ENCODE peak calls at places on chromosomes 3 and 15, in six cellular contexts. One of them, this sample, is unnamed.

GRCh38 chr3:49671291-49672288 is 2.6 kb upstream of the APEH start:
- DNase-seq in DMS 273 treated with DMSO at 0.1 percent for 48 hours: no peak
- DNase-seq in cardiac muscle cell: peak; percentile 78
- DNase-seq in kidney glomerular epithelial cell: no peak
- DNase-seq in AG08396: peak; percentile 81
- DNase-seq in HFFc6: peak; percentile 43
- DNase-seq in this sample: peak; percentile 85

GRCh38 chr15:40150163-40150925 is 10.5 kb upstream of the BUB1B start:
- DNase-seq in cardiac muscle cell: no peak
- DNase-seq in AG08396: peak; percentile 21
- DNase-seq in HFFc6: peak; percentile 56
- DNase-seq in kidney glomerular epithelial cell: peak; percentile 61
- DNase-seq in DMS 273 treated with DMSO at 0.1 percent for 48 hours: no peak
- DNase-seq in this sample: peak; percentile 19

GRCh38 chr3:177646749-177647148 is 449.5 kb upstream of the TBL1XR1 start:
- DNase-seq in DMS 273 treated with DMSO at 0.1 percent for 48 hours: no peak
- DNase-seq in cardiac muscle cell: no peak
- DNase-seq in HFFc6: no peak
- DNase-seq in kidney glomerular epithelial cell: no peak
- DNase-seq in AG08396: no peak
- DNase-seq in this sample: no peak

GRCh38 chr15:87667643-87668042 is 588.9 kb downstream of the NTRK3 start:
- DNase-seq in kidney glomerular epithelial cell: no peak
- DNase-seq in cardiac muscle cell: no peak
- DNase-seq in AG08396: no peak
- DNase-seq in HFFc6: no peak
- DNase-seq in DMS 273 treated with DMSO at 0.1 percent for 48 hours: no peak
- DNase-seq in this sample: no peak

GRCh38 chr15:48360841-48361240 is 29.6 kb downstream of the DUT start:
- DNase-seq in cardiac muscle cell: no peak
- DNase-seq in AG08396: no peak
- DNase-seq in HFFc6: no peak
- DNase-seq in kidney glomerular epithelial cell: no peak
- DNase-seq in DMS 273 treated with DMSO at 0.1 percent for 48 hours: no peak
- DNase-seq in this sample: no peak

GRCh38 chr3:179560791-179561190 is 1.9 kb upstream of the ACTL6A start:
- DNase-seq in AG08396: no peak
- DNase-seq in cardiac muscle cell: no peak
- DNase-seq in HFFc6: no peak
- DNase-seq in kidney glomerular epithelial cell: peak; percentile 40
- DNase-seq in DMS 273 treated with DMSO at 0.1 percent for 48 hours: no peak
- DNase-seq in this sample: no peak

GRCh38 chr3:183688869-183689268 is 8.7 kb upstream of the YEATS2 start:
- DNase-seq in kidney glomerular epithelial cell: no peak
- DNase-seq in cardiac muscle cell: no peak
- DNase-seq in DMS 273 treated with DMSO at 0.1 percent for 48 hours: no peak
- DNase-seq in AG08396: no peak
- DNase-seq in HFFc6: no peak
- DNase-seq in this sample: no peak

GRCh38 chr15:67259806-67260205 is 5.2 kb downstream of the IQCH start:
- DNase-seq in HFFc6: no peak
- DNase-seq in kidney glomerular epithelial cell: no peak
- DNase-seq in cardiac muscle cell: no peak
- DNase-seq in DMS 273 treated with DMSO at 0.1 percent for 48 hours: no peak
- DNase-seq in AG08396: no peak
- DNase-seq in this sample: no peak

GRCh38 chr15:52234596-52235541 is 43.7 kb upstream of the GNB5 start:
- DNase-seq in kidney glomerular epithelial cell: no peak
- DNase-seq in DMS 273 treated with DMSO at 0.1 percent for 48 hours: no peak
- DNase-seq in HFFc6: no peak
- DNase-seq in AG08396: no peak
- DNase-seq in cardiac muscle cell: no peak
- DNase-seq in this sample: no peak

GRCh38 chr15:70362911-70363310 is 265.2 kb upstream of the TLE3 start:
- DNase-seq in DMS 273 treated with DMSO at 0.1 percent for 48 hours: no peak
- DNase-seq in HFFc6: no peak
- DNase-seq in AG08396: peak; percentile 67
- DNase-seq in kidney glomerular epithelial cell: no peak
- DNase-seq in cardiac muscle cell: peak; percentile 75
- DNase-seq in this sample: peak; percentile 69

GRCh38 chr3:135633078-135633477 is 332.4 kb upstream of the PPP2R3A start:
- DNase-seq in kidney glomerular epithelial cell: no peak
- DNase-seq in HFFc6: no peak
- DNase-seq in DMS 273 treated with DMSO at 0.1 percent for 48 hours: no peak
- DNase-seq in cardiac muscle cell: no peak
- DNase-seq in AG08396: no peak
- DNase-seq in this sample: no peak

GRCh38 chr3:186108106-186108940 is 566 bp downstream of the ETV5 start:
- DNase-seq in cardiac muscle cell: peak; percentile 86
- DNase-seq in kidney glomerular epithelial cell: peak; percentile 52
- DNase-seq in DMS 273 treated with DMSO at 0.1 percent for 48 hours: no peak
- DNase-seq in AG08396: peak; percentile 80
- DNase-seq in HFFc6: peak; percentile 69
- DNase-seq in this sample: peak; percentile 78

GRCh38 chr3:98885851-98886250 is 15.6 kb downstream of the DCBLD2 start:
- DNase-seq in DMS 273 treated with DMSO at 0.1 percent for 48 hours: no peak
- DNase-seq in kidney glomerular epithelial cell: no peak
- DNase-seq in AG08396: no peak
- DNase-seq in cardiac muscle cell: no peak
- DNase-seq in HFFc6: peak; percentile 40
- DNase-seq in this sample: no peak

GRCh38 chr15:55526559-55527036 is 18.6 kb upstream of the DNAAF4 start:
- DNase-seq in DMS 273 treated with DMSO at 0.1 percent for 48 hours: peak; percentile 23
- DNase-seq in kidney glomerular epithelial cell: peak; percentile 50
- DNase-seq in cardiac muscle cell: peak; percentile 64
- DNase-seq in AG08396: peak; percentile 69
- DNase-seq in HFFc6: peak; percentile 20
- DNase-seq in this sample: peak; percentile 46

GRCh38 chr3:156816091-156816793 is 9.9 kb upstream of the LEKR1 start:
- DNase-seq in AG08396: no peak
- DNase-seq in kidney glomerular epithelial cell: no peak
- DNase-seq in cardiac muscle cell: peak; percentile 34
- DNase-seq in DMS 273 treated with DMSO at 0.1 percent for 48 hours: no peak
- DNase-seq in HFFc6: peak; percentile 58
- DNase-seq in this sample: peak; percentile 83

GRCh38 chr15:28098360-28098765 is 752 bp downstream of the OCA2 start:
- DNase-seq in AG08396: no peak
- DNase-seq in cardiac muscle cell: no peak
- DNase-seq in HFFc6: no peak
- DNase-seq in DMS 273 treated with DMSO at 0.1 percent for 48 hours: peak; percentile 12
- DNase-seq in kidney glomerular epithelial cell: no peak
- DNase-seq in this sample: no peak

GRCh38 chr3:76222115-76222652 is 436.8 kb upstream of the ZNF717 start:
- DNase-seq in AG08396: no peak
- DNase-seq in kidney glomerular epithelial cell: no peak
- DNase-seq in HFFc6: no peak
- DNase-seq in cardiac muscle cell: peak; percentile 12
- DNase-seq in DMS 273 treated with DMSO at 0.1 percent for 48 hours: no peak
- DNase-seq in this sample: peak; percentile 68

GRCh38 chr3:12178091-12178820 is 19.5 kb upstream of the TIMP4 start:
- DNase-seq in kidney glomerular epithelial cell: no peak
- DNase-seq in cardiac muscle cell: no peak
- DNase-seq in AG08396: peak; percentile 40
- DNase-seq in DMS 273 treated with DMSO at 0.1 percent for 48 hours: no peak
- DNase-seq in HFFc6: no peak
- DNase-seq in this sample: no peak

GRCh38 chr3:48765376-48765775 is 48.4 kb upstream of the IP6K2 start:
- DNase-seq in HFFc6: peak; percentile 12
- DNase-seq in DMS 273 treated with DMSO at 0.1 percent for 48 hours: no peak
- DNase-seq in kidney glomerular epithelial cell: no peak
- DNase-seq in cardiac muscle cell: no peak
- DNase-seq in AG08396: no peak
- DNase-seq in this sample: peak; percentile 13

GRCh38 chr3:126558336-126559071 is at the start of gene C3orf22:
- DNase-seq in cardiac muscle cell: no peak
- DNase-seq in kidney glomerular epithelial cell: no peak
- DNase-seq in AG08396: no peak
- DNase-seq in DMS 273 treated with DMSO at 0.1 percent for 48 hours: no peak
- DNase-seq in HFFc6: no peak
- DNase-seq in this sample: no peak

GRCh38 chr15:35181538-35181937 is 96.4 kb upstream of the NANOGP8 start:
- DNase-seq in cardiac muscle cell: no peak
- DNase-seq in kidney glomerular epithelial cell: no peak
- DNase-seq in HFFc6: peak; percentile 12
- DNase-seq in AG08396: no peak
- DNase-seq in DMS 273 treated with DMSO at 0.1 percent for 48 hours: no peak
- DNase-seq in this sample: no peak

GRCh38 chr3:141578197-141578596 is 91.4 kb downstream of the RASA2 start:
- DNase-seq in cardiac muscle cell: no peak
- DNase-seq in HFFc6: peak; percentile 28
- DNase-seq in DMS 273 treated with DMSO at 0.1 percent for 48 hours: no peak
- DNase-seq in AG08396: peak; percentile 8
- DNase-seq in kidney glomerular epithelial cell: no peak
- DNase-seq in this sample: no peak